ENCODE peak calls at places on chromosomes 13 and 19, in ten cellular contexts. J is DMS153, N is AG09309, V is GM04503, F is LHCN-M2, E is tibial nerve, I is left cardiac atrium, M is NCI-H187 treated with DMSO at 0.1 percent for 48 hours, U is WTC11, K is globus pallidus. S is an unnamed sample.

GRCh38 chr19:5563941-5564612 is 3.7 kb downstream of the TINCR start:
- DNase-seq in J (no peak), N (no peak), V (no peak), F (peak; percentile 15), E (no peak), I (no peak), M (no peak), U (no peak), K (no peak), S (no peak)

GRCh38 chr13:98411617-98412310 is 165.1 kb downstream of the STK24 start:
- DNase-seq in J (no peak), N (no peak), V (no peak), F (no peak), E (no peak), I (no peak), M (no peak), U (no peak), K (no peak), S (peak; percentile 75)

GRCh38 chr13:36848228-36848982 is 29.4 kb downstream of the RFXAP start:
- DNase-seq in J (peak; percentile 90), N (no peak), V (no peak), F (peak; percentile 34), E (no peak), I (no peak), M (no peak), U (peak; percentile 29), K (no peak), S (no peak)

GRCh38 chr13:75541961-75542360 is 4.3 kb upstream of the COMMD6 start:
- DNase-seq in J (no peak), N (no peak), V (no peak), F (no peak), E (no peak), I (no peak), M (no peak), U (no peak), K (no peak), S (no peak)

GRCh38 chr13:40401911-40402776 is 264.3 kb downstream of the FOXO1 start:
- DNase-seq in J (no peak), N (peak; percentile 86), V (peak; percentile 90), F (peak; percentile 98), E (peak; percentile 96), I (peak; percentile 97), M (no peak), U (no peak), K (peak; percentile 77), S (no peak)

GRCh38 chr19:18231775-18232174 is 5.5 kb upstream of the PDE4C start:
- DNase-seq in J (peak; percentile 70), N (no peak), V (no peak), F (no peak), E (no peak), I (no peak), M (no peak), U (no peak), K (no peak), S (no peak)

GRCh38 chr13:50919291-50919690 is 9.7 kb downstream of the RNASEH2B start:
- DNase-seq in J (no peak), N (no peak), V (no peak), F (no peak), E (no peak), I (no peak), M (no peak), U (no peak), K (no peak), S (no peak)

GRCh38 chr13:105847532-105848295 is 687.7 kb downstream of the EFNB2 start:
- DNase-seq in J (peak; percentile 91), N (no peak), V (no peak), F (no peak), E (no peak), I (no peak), M (peak; percentile 15), U (no peak), K (no peak), S (no peak)

GRCh38 chr19:1749373-1750342 is 3.6 kb upstream of the ONECUT3 start:
- DNase-seq in J (no peak), N (no peak), V (no peak), F (no peak), E (no peak), I (no peak), M (no peak), U (no peak), K (no peak), S (no peak)

S was measured in Jurkat, Clone E6-1.